ENCODE peak calls at places on chromosomes 2 and 18, in ten cellular contexts. T is gastrocnemius medialis, E is IMR-90, Z is NB4, Y is tibial nerve, V is spleen, K is transverse colon, R is adrenal gland, X is prostate gland, G is heart left ventricle. I is an unnamed sample.

GRCh38 chr2:84641016-84641415 is 124.7 kb downstream of the DNAH6 start:
- DNase-seq in T (no peak), E (no peak), Z (no peak), Y (no peak), V (no peak), K (no peak), R (no peak), X (no peak), G (no peak), I (no peak)

GRCh38 chr2:241636182-241636982 is 576 bp downstream of the THAP4 start:
- DNase-seq in T (no peak), E (peak; percentile 20), Z (peak; percentile 75), Y (no peak), V (peak; percentile 90), K (peak; percentile 55), R (peak; percentile 49), X (no peak), G (peak; percentile 40), I (peak; percentile 45)

GRCh38 chr2:170505631-170506270 is 209.4 kb upstream of the SP5 start:
- DNase-seq in T (peak; percentile 44), E (no peak), Z (no peak), Y (peak; percentile 59), V (no peak), K (peak; percentile 40), R (peak; percentile 17), X (peak; percentile 27), G (peak; percentile 63), I (peak; percentile 29)

GRCh38 chr2:129934044-129934822 is 45.2 kb upstream of the RAB6C start:
- DNase-seq in T (no peak), E (no peak), Z (no peak), Y (no peak), V (no peak), K (no peak), R (no peak), X (no peak), G (no peak), I (peak; percentile 41)

GRCh38 chr2:12284037-12284436 is 432.7 kb upstream of the TRIB2 start:
- DNase-seq in T (no peak), E (no peak), Z (no peak), Y (no peak), V (no peak), K (no peak), R (no peak), X (no peak), G (no peak), I (no peak)

GRCh38 chr18:79578396-79579260 is 101.0 kb upstream of the CTDP1 start:
- DNase-seq in T (no peak), E (no peak), Z (no peak), Y (peak; percentile 5), V (peak; percentile 73), K (peak; percentile 6), R (no peak), X (no peak), G (no peak), I (peak; percentile 88)

GRCh38 chr18:13538630-13539029 is 187.7 kb downstream of the FAM210A start:
- DNase-seq in T (no peak), E (no peak), Z (no peak), Y (no peak), V (no peak), K (no peak), R (no peak), X (no peak), G (no peak), I (no peak)

GRCh38 chr2:175463639-175464310 is 282.3 kb upstream of the ATP5MC3 start:
- DNase-seq in T (no peak), E (no peak), Z (peak; percentile 99), Y (no peak), V (no peak), K (no peak), R (no peak), X (peak; percentile 38), G (no peak), I (no peak)

DNA sequence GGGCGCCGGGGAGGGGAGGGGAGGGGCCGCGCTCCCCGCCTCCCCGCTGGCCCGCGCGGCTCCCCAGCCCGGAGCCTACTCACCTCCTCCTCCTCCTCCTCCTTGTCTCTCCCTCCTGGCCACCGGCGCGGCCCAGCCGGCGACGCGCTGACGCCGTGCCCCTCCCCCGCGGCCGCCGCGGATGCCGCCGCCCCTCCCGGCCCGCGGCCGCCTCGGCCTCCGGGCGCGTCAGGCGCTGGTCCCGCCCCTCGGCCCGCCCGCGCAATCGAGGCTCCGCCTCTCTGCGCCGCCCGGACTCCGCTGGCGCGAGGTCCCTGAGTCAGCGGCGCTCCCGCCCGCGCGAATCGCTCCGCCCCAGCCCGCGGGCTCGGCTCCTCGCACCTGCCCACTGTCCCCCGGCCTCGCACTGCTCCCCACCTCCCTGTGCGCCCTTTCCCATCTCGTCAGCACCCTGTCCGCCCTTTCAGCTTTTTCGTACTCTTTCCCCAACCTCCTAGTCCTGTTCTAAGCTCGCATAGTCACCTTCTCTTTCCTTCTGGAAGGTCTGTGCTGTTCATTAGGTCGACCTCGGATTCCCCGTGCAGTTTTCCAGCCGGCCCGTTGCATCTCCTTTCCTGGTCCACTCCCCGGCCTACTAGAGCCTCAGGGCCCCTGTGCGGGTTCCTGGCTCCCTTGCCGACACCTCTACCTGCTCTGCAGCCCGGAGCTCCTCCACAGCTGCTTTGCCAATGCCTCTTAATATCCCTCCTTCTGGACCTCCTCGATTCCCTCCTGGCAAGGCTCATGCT is 187.4 kb downstream of the ZEB2 start:
- DNase-seq in T (peak; percentile 84), E (peak; percentile 83), Z (peak; percentile 92), Y (peak; percentile 67), V (peak; percentile 98), K (peak; percentile 91), R (peak; percentile 91), X (peak; percentile 78), G (peak; percentile 91), I (peak; percentile 85)
- TF ChIP-seq POLR2A in T (peak; percentile 66), E (peak; percentile 63), Z (peak; percentile 66), Y (peak; percentile 45), V (peak; percentile 38), K (peak; percentile 65), R (peak; percentile 45), X (no peak), G (no peak), I (no peak)

DNA sequence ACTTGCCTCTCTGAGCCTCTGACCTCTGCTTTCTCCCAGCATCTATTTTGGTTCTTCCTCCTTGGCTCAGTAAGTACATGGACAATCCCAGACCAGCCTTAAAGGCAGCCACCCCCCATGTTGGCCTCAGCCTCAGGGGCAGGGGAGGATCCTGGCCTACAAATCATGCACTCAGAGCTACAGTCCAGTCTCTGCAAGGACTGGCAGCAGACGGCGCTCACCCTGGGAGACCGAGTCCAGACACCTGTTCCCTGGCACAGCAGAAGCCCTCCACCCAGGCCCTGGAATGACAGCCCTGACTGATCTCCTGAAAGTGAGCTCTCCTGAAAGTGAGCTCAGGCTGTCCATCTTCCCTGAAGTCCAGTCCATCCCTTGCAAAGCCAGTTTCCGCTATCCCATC is 25.7 kb upstream of the PTPN4 start:
- DNase-seq in T (peak; percentile 86), E (no peak), Z (no peak), Y (no peak), V (no peak), K (no peak), R (no peak), X (no peak), G (no peak), I (no peak)
- TF ChIP-seq CTCF in T (no peak), E (no peak), Z (no peak), Y (no peak), V (no peak), K (no peak), R (no peak), X (no peak), G (no peak), I (no peak)

DNA sequence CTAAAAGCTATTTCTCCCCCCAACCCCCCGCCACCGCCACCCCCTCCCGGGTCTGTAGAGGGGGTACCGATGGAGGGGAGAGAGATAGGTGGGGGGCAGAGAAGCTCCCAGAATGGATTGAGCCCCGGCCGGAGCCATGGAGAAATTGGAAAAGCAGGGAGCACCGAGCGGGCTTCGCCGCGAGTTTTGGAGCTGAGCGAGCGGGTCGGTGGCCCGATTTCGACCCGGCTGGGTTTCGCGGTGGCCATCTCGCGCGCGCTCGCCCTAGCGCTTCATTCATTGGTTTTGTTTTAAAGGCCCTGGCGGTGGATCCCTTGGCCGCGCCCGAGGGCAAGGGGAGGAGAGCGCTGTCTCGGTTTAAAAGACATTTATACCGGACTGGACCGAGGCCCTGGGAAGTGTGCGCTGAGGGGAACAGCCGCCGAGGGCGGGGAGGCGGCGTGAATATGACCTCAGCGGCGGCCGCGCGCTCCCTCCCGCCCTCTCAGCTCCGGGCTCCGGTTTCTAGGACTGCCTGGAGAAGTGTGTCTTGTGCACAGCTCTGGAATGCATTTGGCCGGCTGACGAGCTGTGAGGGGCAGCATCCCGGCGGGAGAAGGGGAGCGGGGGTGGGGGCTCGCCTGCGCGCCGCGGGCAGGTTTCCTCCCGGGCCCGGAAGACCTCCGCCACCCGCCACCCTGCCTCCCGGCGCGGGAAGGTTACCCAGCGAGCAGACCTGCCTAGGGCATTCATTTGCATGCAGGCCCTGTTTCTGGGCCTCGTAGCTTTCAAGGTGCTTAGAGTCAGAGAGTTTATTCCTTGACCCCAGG is 1.7 kb upstream of the SMAD7 start:
- DNase-seq in T (peak; percentile 86), E (peak; percentile 86), Z (peak; percentile 78), Y (peak; percentile 50), V (peak; percentile 91), K (peak; percentile 80), R (peak; percentile 80), X (peak; percentile 70), G (peak; percentile 90), I (peak; percentile 91)
- TF ChIP-seq POLR2A in T (peak; percentile 71), E (peak; percentile 85), Z (peak; percentile 34), Y (peak; percentile 30), V (no peak), K (peak; percentile 83), R (peak; percentile 57), X (peak; percentile 43), G (no peak), I (peak; percentile 82)

GRCh38 chr2:134290363-134290762 is 36.5 kb downstream of the MGAT5 start:
- DNase-seq in T (no peak), E (no peak), Z (peak; percentile 11), Y (no peak), V (no peak), K (no peak), R (no peak), X (no peak), G (no peak), I (no peak)

GRCh38 chr2:134289225-134289624 is 35.4 kb downstream of the MGAT5 start:
- DNase-seq in T (peak; percentile 30), E (no peak), Z (no peak), Y (no peak), V (peak; percentile 70), K (no peak), R (no peak), X (no peak), G (no peak), I (peak; percentile 25)

GRCh38 chr2:134287323-134287722 is 33.5 kb downstream of the MGAT5 start:
- DNase-seq in T (no peak), E (no peak), Z (no peak), Y (no peak), V (no peak), K (no peak), R (no peak), X (no peak), G (no peak), I (no peak)

GRCh38 chr2:134292514-134292913 is 38.6 kb downstream of the MGAT5 start:
- DNase-seq in T (no peak), E (no peak), Z (no peak), Y (no peak), V (no peak), K (no peak), R (no peak), X (no peak), G (no peak), I (no peak)

DNA sequence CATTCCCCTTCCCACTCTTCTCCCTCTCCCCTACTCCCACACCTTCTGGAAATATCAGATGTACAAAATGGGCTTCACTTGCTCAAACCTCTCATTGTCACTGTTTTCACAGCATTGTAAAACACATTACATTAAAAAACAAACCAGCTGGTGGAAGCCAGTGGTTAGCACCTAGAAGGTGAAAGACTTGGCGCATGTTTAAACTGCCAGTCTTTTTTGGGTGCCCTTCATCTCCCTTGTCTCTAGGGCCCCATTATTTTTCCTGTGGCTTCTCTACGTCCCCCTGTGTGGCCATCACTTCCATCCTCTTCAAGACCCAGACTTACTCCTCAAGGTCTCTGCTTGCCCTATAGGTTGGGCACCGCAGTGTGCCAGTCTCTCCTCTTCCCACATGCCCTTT is 34.9 kb downstream of the MGAT5 start:
- DNase-seq in T (no peak), E (no peak), Z (no peak), Y (no peak), V (no peak), K (no peak), R (no peak), X (no peak), G (no peak), I (no peak)
- TF ChIP-seq CTCF in T (no peak), E (no peak), Z (no peak), Y (no peak), V (no peak), K (no peak), R (no peak), X (no peak), G (no peak), I (no peak)